ENCODE peak calls at places on chromosomes 5 and 9, in ten cellular contexts. One of them, this sample, is unnamed.

GRCh38 chr9:125227761-125228160 is 13.4 kb downstream of the HSPA5 start:
- ATAC-seq in lower lobe of right lung: no peak
- ATAC-seq in left lung: no peak
- ATAC-seq in activated CD8-positive, alpha-beta T cell treated with anti-CD3 and anti-CD28 coated beads, Interleukin-2, amount 10 ng/mL, durations not matched to agents 7 days and 5 days: no peak
- ATAC-seq in effector memory CD8-positive, alpha-beta T cell: no peak
- ATAC-seq in stimulated activated naive B cell treated with anti-CD40 and anti-IgM and Interleukin-4, amounts not matched to agents 10 μg/mL and 1 μg/mL and 100 μg/mL, for 72 hours: no peak
- ATAC-seq in T-cell: no peak
- ATAC-seq in A549: no peak
- ATAC-seq in pancreas: no peak
- ATAC-seq in naive B cell: no peak
- ATAC-seq in this sample: no peak

GRCh38 chr9:87554177-87554940 is 56.7 kb downstream of the DAPK1 start:
- ATAC-seq in lower lobe of right lung: peak; percentile 9
- ATAC-seq in left lung: peak; percentile 16
- ATAC-seq in activated CD8-positive, alpha-beta T cell treated with anti-CD3 and anti-CD28 coated beads, Interleukin-2, amount 10 ng/mL, durations not matched to agents 7 days and 5 days: no peak
- ATAC-seq in effector memory CD8-positive, alpha-beta T cell: no peak
- ATAC-seq in stimulated activated naive B cell treated with anti-CD40 and anti-IgM and Interleukin-4, amounts not matched to agents 10 μg/mL and 1 μg/mL and 100 μg/mL, for 72 hours: no peak
- ATAC-seq in T-cell: no peak
- ATAC-seq in A549: no peak
- ATAC-seq in pancreas: no peak
- ATAC-seq in naive B cell: no peak
- ATAC-seq in this sample: no peak

GRCh38 chr5:125045647-125046046 is 299.2 kb upstream of the ZNF608 start:
- ATAC-seq in lower lobe of right lung: no peak
- ATAC-seq in left lung: no peak
- ATAC-seq in activated CD8-positive, alpha-beta T cell treated with anti-CD3 and anti-CD28 coated beads, Interleukin-2, amount 10 ng/mL, durations not matched to agents 7 days and 5 days: no peak
- ATAC-seq in effector memory CD8-positive, alpha-beta T cell: no peak
- ATAC-seq in stimulated activated naive B cell treated with anti-CD40 and anti-IgM and Interleukin-4, amounts not matched to agents 10 μg/mL and 1 μg/mL and 100 μg/mL, for 72 hours: no peak
- ATAC-seq in T-cell: no peak
- ATAC-seq in A549: no peak
- ATAC-seq in pancreas: no peak
- ATAC-seq in naive B cell: no peak
- ATAC-seq in this sample: no peak

GRCh38 chr5:173628501-173628900 is 12.1 kb upstream of the BOD1 start:
- ATAC-seq in lower lobe of right lung: no peak
- ATAC-seq in left lung: no peak
- ATAC-seq in activated CD8-positive, alpha-beta T cell treated with anti-CD3 and anti-CD28 coated beads, Interleukin-2, amount 10 ng/mL, durations not matched to agents 7 days and 5 days: no peak
- ATAC-seq in effector memory CD8-positive, alpha-beta T cell: no peak
- ATAC-seq in stimulated activated naive B cell treated with anti-CD40 and anti-IgM and Interleukin-4, amounts not matched to agents 10 μg/mL and 1 μg/mL and 100 μg/mL, for 72 hours: no peak
- ATAC-seq in T-cell: no peak
- ATAC-seq in A549: no peak
- ATAC-seq in pancreas: no peak
- ATAC-seq in naive B cell: no peak
- ATAC-seq in this sample: no peak

GRCh38 chr5:175686826-175687225 is 29.0 kb downstream of the HRH2 start:
- ATAC-seq in lower lobe of right lung: no peak
- ATAC-seq in left lung: no peak
- ATAC-seq in activated CD8-positive, alpha-beta T cell treated with anti-CD3 and anti-CD28 coated beads, Interleukin-2, amount 10 ng/mL, durations not matched to agents 7 days and 5 days: no peak
- ATAC-seq in effector memory CD8-positive, alpha-beta T cell: no peak
- ATAC-seq in stimulated activated naive B cell treated with anti-CD40 and anti-IgM and Interleukin-4, amounts not matched to agents 10 μg/mL and 1 μg/mL and 100 μg/mL, for 72 hours: no peak
- ATAC-seq in T-cell: no peak
- ATAC-seq in A549: no peak
- ATAC-seq in pancreas: no peak
- ATAC-seq in naive B cell: no peak
- ATAC-seq in this sample: peak; percentile 9

GRCh38 chr9:78393932-78394331 is 97.0 kb downstream of the PSAT1 start:
- ATAC-seq in lower lobe of right lung: no peak
- ATAC-seq in left lung: no peak
- ATAC-seq in activated CD8-positive, alpha-beta T cell treated with anti-CD3 and anti-CD28 coated beads, Interleukin-2, amount 10 ng/mL, durations not matched to agents 7 days and 5 days: no peak
- ATAC-seq in effector memory CD8-positive, alpha-beta T cell: no peak
- ATAC-seq in stimulated activated naive B cell treated with anti-CD40 and anti-IgM and Interleukin-4, amounts not matched to agents 10 μg/mL and 1 μg/mL and 100 μg/mL, for 72 hours: no peak
- ATAC-seq in T-cell: no peak
- ATAC-seq in A549: no peak
- ATAC-seq in pancreas: no peak
- ATAC-seq in naive B cell: no peak
- ATAC-seq in this sample: no peak

GRCh38 chr5:161263186-161263585 is 283.3 kb downstream of the GABRB2 start:
- ATAC-seq in lower lobe of right lung: no peak
- ATAC-seq in left lung: no peak
- ATAC-seq in activated CD8-positive, alpha-beta T cell treated with anti-CD3 and anti-CD28 coated beads, Interleukin-2, amount 10 ng/mL, durations not matched to agents 7 days and 5 days: no peak
- ATAC-seq in effector memory CD8-positive, alpha-beta T cell: no peak
- ATAC-seq in stimulated activated naive B cell treated with anti-CD40 and anti-IgM and Interleukin-4, amounts not matched to agents 10 μg/mL and 1 μg/mL and 100 μg/mL, for 72 hours: no peak
- ATAC-seq in T-cell: no peak
- ATAC-seq in A549: no peak
- ATAC-seq in pancreas: no peak
- ATAC-seq in naive B cell: no peak
- ATAC-seq in this sample: no peak

GRCh38 chr5:179147991-179148702 is 88.0 kb downstream of the ZNF354C start:
- ATAC-seq in lower lobe of right lung: no peak
- ATAC-seq in left lung: no peak
- ATAC-seq in activated CD8-positive, alpha-beta T cell treated with anti-CD3 and anti-CD28 coated beads, Interleukin-2, amount 10 ng/mL, durations not matched to agents 7 days and 5 days: no peak
- ATAC-seq in effector memory CD8-positive, alpha-beta T cell: no peak
- ATAC-seq in stimulated activated naive B cell treated with anti-CD40 and anti-IgM and Interleukin-4, amounts not matched to agents 10 μg/mL and 1 μg/mL and 100 μg/mL, for 72 hours: no peak
- ATAC-seq in T-cell: no peak
- ATAC-seq in A549: no peak
- ATAC-seq in pancreas: no peak
- ATAC-seq in naive B cell: no peak
- ATAC-seq in this sample: no peak

GRCh38 chr9:13648676-13649075 is 369.2 kb upstream of the MPDZ start:
- ATAC-seq in lower lobe of right lung: no peak
- ATAC-seq in left lung: no peak
- ATAC-seq in activated CD8-positive, alpha-beta T cell treated with anti-CD3 and anti-CD28 coated beads, Interleukin-2, amount 10 ng/mL, durations not matched to agents 7 days and 5 days: no peak
- ATAC-seq in effector memory CD8-positive, alpha-beta T cell: no peak
- ATAC-seq in stimulated activated naive B cell treated with anti-CD40 and anti-IgM and Interleukin-4, amounts not matched to agents 10 μg/mL and 1 μg/mL and 100 μg/mL, for 72 hours: no peak
- ATAC-seq in T-cell: no peak
- ATAC-seq in A549: no peak
- ATAC-seq in pancreas: no peak
- ATAC-seq in naive B cell: no peak
- ATAC-seq in this sample: no peak

GRCh38 chr5:4124201-4124852 is 528.7 kb downstream of the IRX1 start:
- ATAC-seq in lower lobe of right lung: no peak
- ATAC-seq in left lung: no peak
- ATAC-seq in activated CD8-positive, alpha-beta T cell treated with anti-CD3 and anti-CD28 coated beads, Interleukin-2, amount 10 ng/mL, durations not matched to agents 7 days and 5 days: no peak
- ATAC-seq in effector memory CD8-positive, alpha-beta T cell: no peak
- ATAC-seq in stimulated activated naive B cell treated with anti-CD40 and anti-IgM and Interleukin-4, amounts not matched to agents 10 μg/mL and 1 μg/mL and 100 μg/mL, for 72 hours: no peak
- ATAC-seq in T-cell: no peak
- ATAC-seq in A549: no peak
- ATAC-seq in pancreas: no peak
- ATAC-seq in naive B cell: no peak
- ATAC-seq in this sample: no peak

GRCh38 chr5:54457094-54457531 is 1.6 kb downstream of the HSPB3 start:
- ATAC-seq in lower lobe of right lung: peak; percentile 67
- ATAC-seq in left lung: peak; percentile 96
- ATAC-seq in activated CD8-positive, alpha-beta T cell treated with anti-CD3 and anti-CD28 coated beads, Interleukin-2, amount 10 ng/mL, durations not matched to agents 7 days and 5 days: no peak
- ATAC-seq in effector memory CD8-positive, alpha-beta T cell: no peak
- ATAC-seq in stimulated activated naive B cell treated with anti-CD40 and anti-IgM and Interleukin-4, amounts not matched to agents 10 μg/mL and 1 μg/mL and 100 μg/mL, for 72 hours: no peak
- ATAC-seq in T-cell: no peak
- ATAC-seq in A549: peak; percentile 95
- ATAC-seq in pancreas: peak; percentile 90
- ATAC-seq in naive B cell: no peak
- ATAC-seq in this sample: no peak

GRCh38 chr5:5335708-5336211 is 86.7 kb upstream of the ICE1 start:
- ATAC-seq in lower lobe of right lung: peak; percentile 77
- ATAC-seq in left lung: peak; percentile 67
- ATAC-seq in activated CD8-positive, alpha-beta T cell treated with anti-CD3 and anti-CD28 coated beads, Interleukin-2, amount 10 ng/mL, durations not matched to agents 7 days and 5 days: no peak
- ATAC-seq in effector memory CD8-positive, alpha-beta T cell: no peak
- ATAC-seq in stimulated activated naive B cell treated with anti-CD40 and anti-IgM and Interleukin-4, amounts not matched to agents 10 μg/mL and 1 μg/mL and 100 μg/mL, for 72 hours: no peak
- ATAC-seq in T-cell: no peak
- ATAC-seq in A549: peak; percentile 81
- ATAC-seq in pancreas: peak; percentile 25
- ATAC-seq in naive B cell: no peak
- ATAC-seq in this sample: no peak

GRCh38 chr5:56358703-56359428 is 125.7 kb upstream of the ANKRD55 start:
- ATAC-seq in lower lobe of right lung: peak; percentile 76
- ATAC-seq in left lung: peak; percentile 83
- ATAC-seq in activated CD8-positive, alpha-beta T cell treated with anti-CD3 and anti-CD28 coated beads, Interleukin-2, amount 10 ng/mL, durations not matched to agents 7 days and 5 days: no peak
- ATAC-seq in effector memory CD8-positive, alpha-beta T cell: no peak
- ATAC-seq in stimulated activated naive B cell treated with anti-CD40 and anti-IgM and Interleukin-4, amounts not matched to agents 10 μg/mL and 1 μg/mL and 100 μg/mL, for 72 hours: no peak
- ATAC-seq in T-cell: no peak
- ATAC-seq in A549: peak; percentile 84
- ATAC-seq in pancreas: peak; percentile 85
- ATAC-seq in naive B cell: no peak
- ATAC-seq in this sample: no peak

GRCh38 chr5:4941957-4942830 is 197.9 kb upstream of the ADAMTS16 start:
- ATAC-seq in lower lobe of right lung: peak; percentile 57
- ATAC-seq in left lung: peak; percentile 79
- ATAC-seq in activated CD8-positive, alpha-beta T cell treated with anti-CD3 and anti-CD28 coated beads, Interleukin-2, amount 10 ng/mL, durations not matched to agents 7 days and 5 days: no peak
- ATAC-seq in effector memory CD8-positive, alpha-beta T cell: no peak
- ATAC-seq in stimulated activated naive B cell treated with anti-CD40 and anti-IgM and Interleukin-4, amounts not matched to agents 10 μg/mL and 1 μg/mL and 100 μg/mL, for 72 hours: no peak
- ATAC-seq in T-cell: no peak
- ATAC-seq in A549: peak; percentile 89
- ATAC-seq in pancreas: peak; percentile 41
- ATAC-seq in naive B cell: no peak
- ATAC-seq in this sample: no peak

GRCh38 chr5:113450366-113451328 is 15.9 kb upstream of the TSSK1B start:
- ATAC-seq in lower lobe of right lung: no peak
- ATAC-seq in left lung: no peak
- ATAC-seq in activated CD8-positive, alpha-beta T cell treated with anti-CD3 and anti-CD28 coated beads, Interleukin-2, amount 10 ng/mL, durations not matched to agents 7 days and 5 days: no peak
- ATAC-seq in effector memory CD8-positive, alpha-beta T cell: no peak
- ATAC-seq in stimulated activated naive B cell treated with anti-CD40 and anti-IgM and Interleukin-4, amounts not matched to agents 10 μg/mL and 1 μg/mL and 100 μg/mL, for 72 hours: no peak
- ATAC-seq in T-cell: peak; percentile 36
- ATAC-seq in A549: no peak
- ATAC-seq in pancreas: no peak
- ATAC-seq in naive B cell: no peak
- ATAC-seq in this sample: no peak

GRCh38 chr9:29668732-29669131 is 2095.5 kb upstream of the C9orf72 start:
- ATAC-seq in lower lobe of right lung: peak; percentile 54
- ATAC-seq in left lung: peak; percentile 87
- ATAC-seq in activated CD8-positive, alpha-beta T cell treated with anti-CD3 and anti-CD28 coated beads, Interleukin-2, amount 10 ng/mL, durations not matched to agents 7 days and 5 days: no peak
- ATAC-seq in effector memory CD8-positive, alpha-beta T cell: no peak
- ATAC-seq in stimulated activated naive B cell treated with anti-CD40 and anti-IgM and Interleukin-4, amounts not matched to agents 10 μg/mL and 1 μg/mL and 100 μg/mL, for 72 hours: no peak
- ATAC-seq in T-cell: no peak
- ATAC-seq in A549: no peak
- ATAC-seq in pancreas: peak; percentile 60
- ATAC-seq in naive B cell: no peak
- ATAC-seq in this sample: no peak

GRCh38 chr5:1468629-1469527 is 23.6 kb upstream of the SLC6A3 start:
- ATAC-seq in lower lobe of right lung: peak; percentile 6
- ATAC-seq in left lung: no peak
- ATAC-seq in activated CD8-positive, alpha-beta T cell treated with anti-CD3 and anti-CD28 coated beads, Interleukin-2, amount 10 ng/mL, durations not matched to agents 7 days and 5 days: no peak
- ATAC-seq in effector memory CD8-positive, alpha-beta T cell: no peak
- ATAC-seq in stimulated activated naive B cell treated with anti-CD40 and anti-IgM and Interleukin-4, amounts not matched to agents 10 μg/mL and 1 μg/mL and 100 μg/mL, for 72 hours: no peak
- ATAC-seq in T-cell: no peak
- ATAC-seq in A549: no peak
- ATAC-seq in pancreas: no peak
- ATAC-seq in naive B cell: no peak
- ATAC-seq in this sample: no peak